ENCODE peak calls at places on chromosomes 12 and 14, in eight cellular contexts. Y is GM13977, G is tibial nerve, P is OCI-LY7, S is PC-3, F is IMR-90, N is K562, U is left ventricle myocardium inferior. D is an unnamed sample.

GRCh38 chr14:70378687-70379086 is 19.2 kb upstream of the COX16 start:
- DNase-seq in N (no peak), Y (no peak), P (no peak), G (no peak), U (no peak), S (no peak), F (no peak), D (no peak)

GRCh38 chr14:69395929-69396328 is 2.2 kb downstream of the ERH start:
- DNase-seq in G (no peak), F (no peak), P (no peak), U (no peak), S (no peak), Y (no peak), N (no peak), D (no peak)

GRCh38 chr12:52360663-52361271 is 6.5 kb downstream of the KRT85 start:
- DNase-seq in Y (no peak), S (no peak), G (no peak), F (no peak), N (no peak), U (no peak), P (no peak), D (peak)

GRCh38 chr14:75372260-75372659 is 55.6 kb upstream of the JDP2 start:
- DNase-seq in U (no peak), N (no peak), P (no peak), Y (no peak), S (no peak), G (peak), F (no peak), D (no peak)

GRCh38 chr14:93939304-93940229 is 12.4 kb downstream of the FAM181A start:
- DNase-seq in F (peak), G (peak), Y (peak), S (peak), P (peak), N (peak), U (peak), D (no peak)

GRCh38 chr14:74563233-74563585 is 48.8 kb downstream of the LTBP2 start:
- DNase-seq in N (no peak), U (no peak), F (peak), G (no peak), S (peak), P (no peak), Y (no peak), D (no peak)

GRCh38 chr12:98060421-98060820 is 455.0 kb upstream of the TMPO start:
- DNase-seq in Y (no peak), F (no peak), U (no peak), N (no peak), G (no peak), S (no peak), P (no peak), D (no peak)

GRCh38 chr14:102071283-102071998 is 15.4 kb downstream of the HSP90AA1 start:
- DNase-seq in P (no peak), Y (no peak), F (peak), N (no peak), G (no peak), U (no peak), S (peak), D (no peak)

GRCh38 chr14:68157971-68158371 is 338.4 kb downstream of the RAD51B start:
- DNase-seq in P (no peak), G (no peak), N (no peak), Y (no peak), S (peak), U (no peak), F (peak), D (no peak)

GRCh38 chr14:50714452-50715073 is 46.5 kb upstream of the SAV1 start:
- DNase-seq in G (peak), P (peak), N (peak), S (peak), U (no peak), F (peak), Y (peak), D (no peak)

GRCh38 chr14:35405304-35405996 is 901 bp upstream of the NFKBIA start:
- DNase-seq in P (no peak), N (no peak), G (peak), U (peak), Y (no peak), F (no peak), S (no peak), D (no peak)

GRCh38 chr12:17759982-17760381 is 330.0 kb downstream of the RERGL start:
- DNase-seq in U (no peak), G (no peak), F (no peak), Y (no peak), N (no peak), S (no peak), P (no peak), D (no peak)

GRCh38 chr12:50057000-50057841 is at the start of gene ASIC1:
- DNase-seq in S (peak), P (peak), F (peak), U (peak), G (peak), Y (peak), N (peak), D (no peak)

GRCh38 chr14:20415723-20416622 is 2.7 kb upstream of the TEP1 start:
- DNase-seq in P (peak), F (peak), U (no peak), G (peak), Y (peak), S (peak), N (peak), D (no peak)
- TF ChIP-seq CTCF in P (peak), F (peak), U (peak), G (peak), Y (peak), S (peak), N (peak), D (peak)

GRCh38 chr12:119020377-119021360 is 39.3 kb downstream of the SRRM4 start:
- DNase-seq in S (peak), U (peak), F (no peak), N (peak), Y (peak), P (peak), G (no peak), D (no peak)
- TF ChIP-seq CTCF in S (peak), U (peak), F (no peak), N (peak), Y (peak), P (peak), G (no peak), D (no peak)

GRCh38 chr14:55245657-55246268 is 25.5 kb upstream of the FBXO34 start:
- DNase-seq in G (no peak), Y (peak), P (peak), S (peak), N (no peak), U (no peak), F (peak), D (no peak)
- TF ChIP-seq CTCF in G (peak), Y (peak), P (peak), S (peak), N (peak), U (peak), F (peak), D (peak)

DNA sequence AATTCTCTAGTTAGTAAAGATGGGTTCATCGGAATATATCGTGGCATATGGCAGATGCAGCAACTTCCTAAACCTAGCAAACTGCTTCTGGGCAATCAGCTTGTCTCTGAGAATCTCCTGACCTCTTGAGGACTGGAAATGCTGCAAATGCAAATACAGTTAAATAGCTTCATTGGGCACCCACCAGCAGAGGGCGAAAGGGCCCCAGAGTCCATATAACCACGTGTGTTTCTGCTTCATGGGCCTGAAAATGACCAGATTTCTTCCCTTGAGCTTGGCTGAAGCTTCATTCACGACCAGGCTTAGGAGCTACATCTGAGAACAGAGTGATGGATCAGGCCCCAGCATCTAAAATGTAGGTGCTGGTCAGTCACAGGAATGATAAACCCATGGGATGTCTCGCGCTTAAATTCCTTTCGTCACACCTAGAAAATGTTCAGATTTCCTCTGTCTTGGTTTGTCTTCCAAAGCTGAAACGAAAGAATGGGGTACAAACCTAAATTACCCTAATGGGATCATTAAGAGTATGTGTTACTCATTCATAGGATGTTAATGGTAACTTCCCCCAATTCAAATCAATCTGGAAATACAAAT is 1482.5 kb upstream of the TMEM132C start:
- DNase-seq in P (peak), Y (no peak), U (no peak), F (no peak), S (peak), N (peak), G (no peak), D (no peak)
- TF ChIP-seq CTCF in P (peak), Y (peak), U (peak), F (no peak), S (peak), N (peak), G (no peak), D (no peak)

DNA sequence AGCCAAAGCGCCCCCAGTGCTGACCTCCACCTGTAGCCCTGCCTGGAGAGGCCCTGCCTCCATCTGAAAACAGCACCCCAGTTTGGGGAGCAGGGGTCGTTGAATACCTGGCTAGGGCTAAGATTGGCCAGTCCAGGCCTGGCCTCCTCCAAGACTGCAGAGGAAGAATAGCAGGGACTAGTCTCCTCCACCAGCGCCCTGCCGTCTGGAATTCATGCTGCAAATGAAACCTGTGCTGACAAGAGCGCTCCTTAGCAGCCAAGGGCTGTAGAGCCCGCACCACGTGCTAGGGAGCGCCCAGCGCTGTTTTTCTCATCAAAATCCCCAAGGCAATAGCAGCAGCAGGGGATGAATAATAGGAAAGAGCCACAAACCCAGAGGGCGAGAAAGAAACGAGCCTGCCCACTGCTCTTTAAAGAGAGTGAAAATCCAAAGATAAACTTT is 3.4 kb downstream of the COL2A1 start:
- DNase-seq in Y (no peak), P (no peak), N (no peak), F (peak), G (no peak), U (no peak), S (peak), D (no peak)
- TF ChIP-seq CTCF in Y (no peak), P (no peak), N (no peak), F (no peak), G (no peak), U (no peak), S (no peak), D (no peak)

GRCh38 chr14:96257056-96257455 is 1.0 kb downstream of the BDKRB1 start:
- DNase-seq in F (peak), N (no peak), S (no peak), U (no peak), P (no peak), Y (no peak), G (no peak), D (no peak)

GRCh38 chr14:96254696-96255095 is 1.3 kb upstream of the BDKRB1 start:
- DNase-seq in G (no peak), S (no peak), U (no peak), N (no peak), Y (no peak), P (no peak), F (no peak), D (no peak)

GRCh38 chr14:96255501-96256366 is at the start of gene BDKRB1:
- DNase-seq in N (no peak), G (no peak), Y (no peak), F (peak), S (peak), P (no peak), U (no peak), D (no peak)

GRCh38 chr14:96257900-96258299 is 1.9 kb downstream of the BDKRB1 start:
- DNase-seq in F (no peak), U (no peak), Y (no peak), N (no peak), G (no peak), P (no peak), S (no peak), D (no peak)

DNA sequence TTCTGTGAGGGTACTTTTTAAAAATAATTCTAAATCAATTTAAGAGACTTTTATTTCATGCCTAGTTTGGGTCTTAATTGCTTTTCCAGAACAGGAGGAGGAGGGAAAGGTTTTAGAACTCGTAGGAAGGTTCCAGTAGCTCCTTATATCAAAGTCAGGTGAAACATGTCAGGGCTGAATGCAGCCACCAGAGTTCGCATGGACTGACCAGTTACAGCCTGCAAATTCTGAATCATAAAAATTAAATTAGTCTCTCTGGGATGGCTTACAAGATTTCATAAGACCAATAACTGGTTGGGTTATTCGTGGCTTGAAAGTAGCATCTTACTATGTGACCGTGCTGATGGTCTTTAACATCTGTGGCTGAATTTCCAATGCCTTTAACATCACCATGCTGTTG is 410 bp downstream of the BDKRB1 start:
- DNase-seq in P (no peak), S (no peak), G (no peak), Y (no peak), U (no peak), F (peak), N (no peak), D (no peak)
- TF ChIP-seq CTCF in P (no peak), S (no peak), G (no peak), Y (no peak), U (no peak), F (peak), N (no peak), D (no peak)